ENCODE peak calls at places on chromosomes 16 and 17, in five cellular contexts. A is thyroid gland, F is GM12891, P is lower leg skin, L is HCT116. W is an unnamed sample.

GRCh38 chr16:78452030-78452429 is 352.6 kb downstream of the WWOX start:
- DNase-seq in P (no peak), L (no peak), F (no peak), A (no peak), W (no peak)

GRCh38 chr17:49747632-49748031 is 16.3 kb downstream of the FAM117A start:
- DNase-seq in A (peak), P (no peak), L (no peak), F (no peak), W (no peak)

GRCh38 chr17:38743556-38744171 is 4.5 kb downstream of the PCGF2 start:
- DNase-seq in P (no peak), A (peak), F (no peak), L (no peak), W (no peak)

GRCh38 chr17:66466933-66467367 is 164.5 kb downstream of the PRKCA start:
- DNase-seq in L (peak), A (no peak), P (peak), F (no peak), W (peak)

GRCh38 chr17:45308016-45308365 is 8.8 kb downstream of the MAP3K14 start:
- DNase-seq in A (no peak), P (no peak), L (no peak), F (no peak), W (no peak)

GRCh38 chr17:9987779-9988585 is 82.9 kb upstream of the RCVRN start:
- DNase-seq in L (no peak), F (peak), A (peak), P (no peak), W (peak)

GRCh38 chr17:46009681-46010596 is 10.9 kb downstream of the STH start:
- DNase-seq in A (no peak), P (no peak), L (no peak), F (no peak), W (peak)

GRCh38 chr16:13680021-13680672 is 239.8 kb upstream of the ERCC4 start:
- DNase-seq in F (no peak), A (no peak), P (no peak), L (no peak), W (no peak)

GRCh38 chr16:57245472-57246113 is 534 bp downstream of the ARL2BP start:
- DNase-seq in F (no peak), A (peak), P (no peak), L (peak), W (no peak)

GRCh38 chr17:21376835-21377690 is 906 bp downstream of the KCNJ12 start:
- DNase-seq in P (no peak), F (no peak), A (peak), L (no peak), W (no peak)

GRCh38 chr16:50103764-50104163 is 38.0 kb downstream of the HEATR3 start:
- DNase-seq in F (no peak), L (no peak), P (no peak), A (no peak), W (no peak)

GRCh38 chr17:17633310-17633709 is 41.8 kb upstream of the PEMT start:
- DNase-seq in P (no peak), A (no peak), F (no peak), L (no peak), W (no peak)

GRCh38 chr16:67372664-67373063 is 20.6 kb downstream of the TPPP3 start:
- DNase-seq in A (no peak), L (peak), F (no peak), P (no peak), W (no peak)

GRCh38 chr16:84143081-84143480 is 1.9 kb downstream of the HSDL1 start:
- DNase-seq in P (no peak), A (no peak), L (no peak), F (no peak), W (no peak)

GRCh38 chr16:10964039-10964890 is 19.9 kb downstream of the CLEC16A start:
- DNase-seq in L (peak), A (peak), P (peak), F (no peak), W (peak)

GRCh38 chr16:46789499-46790414 is 41.2 kb downstream of the C16orf87 start:
- DNase-seq in P (peak), F (peak), A (peak), L (no peak), W (peak)
- TF ChIP-seq POLR2A in P (no peak), F (peak), A (no peak), L (no peak), W (peak)

GRCh38 chr17:51153210-51154072 is at the start of gene NME1:
- DNase-seq in A (peak), L (peak), P (peak), F (peak), W (peak)
- TF ChIP-seq POLR2A in A (no peak), L (peak), P (no peak), F (peak), W (peak)

GRCh38 chr16:85306071-85306792 is 194.0 kb upstream of the CIBAR2 start:
- DNase-seq in A (peak), P (peak), L (peak), F (peak), W (peak)
- TF ChIP-seq POLR2A in A (no peak), P (no peak), L (peak), F (no peak), W (no peak)

GRCh38 chr16:87076331-87076949 is 240.8 kb downstream of the C16orf95 start:
- DNase-seq in L (no peak), P (peak), F (no peak), A (no peak), W (no peak)

GRCh38 chr16:87077750-87078127 is 239.5 kb downstream of the C16orf95 start:
- DNase-seq in F (no peak), A (no peak), P (peak), L (no peak), W (no peak)

GRCh38 chr16:87076950-87077749 is 240.0 kb downstream of the C16orf95 start:
- DNase-seq in L (peak), A (peak), F (no peak), P (peak), W (peak)

GRCh38 chr16:87074635-87075318 is 242.4 kb downstream of the C16orf95 start:
- DNase-seq in F (no peak), A (no peak), P (peak), L (no peak), W (no peak)

GRCh38 chr16:87075319-87075860 is 241.8 kb downstream of the C16orf95 start:
- DNase-seq in P (peak), F (no peak), A (no peak), L (no peak), W (no peak)
- TF ChIP-seq POLR2A in P (no peak), F (no peak), A (no peak), L (no peak), W (no peak)

DNA sequence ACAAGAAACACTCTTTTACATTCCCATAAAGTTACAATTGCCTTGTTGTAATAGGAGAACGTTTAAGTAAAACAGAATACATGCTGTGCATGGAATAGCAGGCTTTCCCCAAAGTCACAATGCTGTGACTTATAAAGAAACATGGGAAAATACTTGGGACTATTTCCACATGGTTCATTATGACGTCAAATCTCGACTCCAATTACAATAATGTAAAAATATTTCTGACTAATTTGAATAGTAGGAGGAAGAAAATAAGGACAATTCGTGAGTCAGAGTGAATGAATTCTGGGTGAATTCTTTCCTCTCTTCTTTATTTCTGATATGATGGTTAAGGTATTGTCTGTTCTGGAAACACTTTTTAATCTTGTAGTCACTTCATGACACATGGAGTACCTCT is 52.8 kb downstream of the CDH11 start:
- DNase-seq in A (no peak), L (no peak), P (no peak), F (no peak), W (no peak)
- TF ChIP-seq POLR2A in A (no peak), L (no peak), P (no peak), F (no peak), W (no peak)

W was measured in H54.